ENCODE peak calls at places on chromosomes 11 and 22, in six cellular contexts. M is mesenchymal stem cell, Q is colonic mucosa, F is brain microvascular endothelial cell, D is upper lobe of right lung, I is small intestine. U is an unnamed sample.

GRCh38 chr11:820655-821512 is 2.2 kb downstream of the PNPLA2 start:
- DNase-seq in M (peak), Q (peak), F (no peak), D (peak), I (peak), U (no peak)

GRCh38 chr11:111301004-111301839 is 2.9 kb downstream of the POU2AF3 start:
- DNase-seq in M (no peak), Q (peak), F (no peak), D (no peak), I (no peak), U (no peak)

GRCh38 chr22:36325163-36326031 is 62.4 kb downstream of the MYH9 start:
- DNase-seq in M (peak), Q (peak), F (peak), D (peak), I (peak), U (peak)

GRCh38 chr11:132531921-132532320 is 1000.4 kb downstream of the OPCML start:
- DNase-seq in M (no peak), Q (no peak), F (peak), D (no peak), I (no peak), U (no peak)

GRCh38 chr11:100578966-100579365 is 108.1 kb upstream of the ARHGAP42 start:
- DNase-seq in M (peak), Q (no peak), F (peak), D (no peak), I (no peak), U (no peak)

GRCh38 chr11:25562417-25562816 is 769.5 kb upstream of the ANO3 start:
- DNase-seq in M (no peak), Q (no peak), F (no peak), D (no peak), I (no peak), U (no peak)

GRCh38 chr22:36196254-36197064 is 5.2 kb downstream of the APOL4 start:
- DNase-seq in M (no peak), Q (no peak), F (no peak), D (no peak), I (peak), U (no peak)

GRCh38 chr11:34977039-34977906 is 60.9 kb downstream of the PDHX start:
- DNase-seq in M (peak), Q (no peak), F (peak), D (no peak), I (no peak), U (no peak)

GRCh38 chr22:25745341-25746011 is 3.5 kb downstream of the MYO18B start:
- DNase-seq in M (peak), Q (no peak), F (peak), D (no peak), I (no peak), U (no peak)

GRCh38 chr11:116481126-116481644 is 291.6 kb downstream of the BUD13 start:
- DNase-seq in M (no peak), Q (no peak), F (no peak), D (no peak), I (no peak), U (no peak)

GRCh38 chr11:102517670-102518069 is 12.9 kb downstream of the MMP7 start:
- DNase-seq in M (no peak), Q (no peak), F (no peak), D (no peak), I (no peak), U (no peak)

GRCh38 chr11:24880962-24881361 is 384.1 kb downstream of the LUZP2 start:
- DNase-seq in M (no peak), Q (no peak), F (no peak), D (no peak), I (no peak), U (no peak)

GRCh38 chr11:90220391-90220790 is 2.5 kb downstream of the CHORDC1 start:
- DNase-seq in M (peak), Q (no peak), F (peak), D (no peak), I (no peak), U (peak)

GRCh38 chr11:95531116-95531515 is 258.5 kb downstream of the FAM76B start:
- DNase-seq in M (peak), Q (no peak), F (no peak), D (no peak), I (no peak), U (no peak)

GRCh38 chr11:68439355-68440065 is 21.0 kb upstream of the PPP6R3 start:
- DNase-seq in M (no peak), Q (no peak), F (no peak), D (no peak), I (no peak), U (no peak)

GRCh38 chr11:92329137-92329536 is 104.5 kb downstream of the FAT3 start:
- DNase-seq in M (no peak), Q (no peak), F (no peak), D (no peak), I (no peak), U (no peak)

GRCh38 chr11:11148104-11148509 is 204.9 kb downstream of the CSNK2A3 start:
- DNase-seq in M (peak), Q (no peak), F (peak), D (peak), I (peak), U (peak)

GRCh38 chr11:129740877-129741276 is 74.8 kb upstream of the TMEM45B start:
- DNase-seq in M (no peak), Q (no peak), F (no peak), D (no peak), I (no peak), U (no peak)

GRCh38 chr11:7549681-7550080 is 35.9 kb downstream of the PPFIBP2 start:
- DNase-seq in M (no peak), Q (no peak), F (no peak), D (no peak), I (no peak), U (no peak)

GRCh38 chr11:112658521-112658920 is 302.7 kb upstream of the NCAM1 start:
- DNase-seq in M (no peak), Q (no peak), F (no peak), D (no peak), I (no peak), U (no peak)

GRCh38 chr11:30878400-30878799 is 292.2 kb upstream of the MPPED2 start:
- DNase-seq in M (no peak), Q (no peak), F (no peak), D (no peak), I (no peak), U (no peak)

GRCh38 chr11:60871378-60872061 is 4.2 kb downstream of the ZP1 start:
- DNase-seq in M (peak), Q (no peak), F (peak), D (peak), I (no peak), U (peak)

GRCh38 chr11:96356837-96357236 is 13.8 kb upstream of the MAML2 start:
- DNase-seq in M (no peak), Q (no peak), F (no peak), D (no peak), I (no peak), U (no peak)

GRCh38 chr22:43227231-43227630 is 40.3 kb upstream of the TTLL12 start:
- DNase-seq in M (no peak), Q (no peak), F (peak), D (no peak), I (no peak), U (no peak)

GRCh38 chr11:94767701-94768601 is at the start of gene AMOTL1:
- DNase-seq in M (peak), Q (peak), F (peak), D (peak), I (peak), U (peak)

GRCh38 chr11:124086447-124086846 is 28.8 kb upstream of the VWA5A start:
- DNase-seq in M (no peak), Q (no peak), F (no peak), D (no peak), I (peak), U (no peak)

GRCh38 chr11:35812850-35813249 is 131.0 kb upstream of the LDLRAD3 start:
- DNase-seq in M (no peak), Q (no peak), F (no peak), D (no peak), I (no peak), U (no peak)

GRCh38 chr11:68969386-68969785 is 11.4 kb downstream of the MRGPRD start:
- DNase-seq in M (no peak), Q (no peak), F (no peak), D (peak), I (no peak), U (no peak)

GRCh38 chr11:13944016-13944415 is 18.5 kb upstream of the SPON1 start:
- DNase-seq in M (no peak), Q (no peak), F (no peak), D (no peak), I (no peak), U (no peak)

DNA sequence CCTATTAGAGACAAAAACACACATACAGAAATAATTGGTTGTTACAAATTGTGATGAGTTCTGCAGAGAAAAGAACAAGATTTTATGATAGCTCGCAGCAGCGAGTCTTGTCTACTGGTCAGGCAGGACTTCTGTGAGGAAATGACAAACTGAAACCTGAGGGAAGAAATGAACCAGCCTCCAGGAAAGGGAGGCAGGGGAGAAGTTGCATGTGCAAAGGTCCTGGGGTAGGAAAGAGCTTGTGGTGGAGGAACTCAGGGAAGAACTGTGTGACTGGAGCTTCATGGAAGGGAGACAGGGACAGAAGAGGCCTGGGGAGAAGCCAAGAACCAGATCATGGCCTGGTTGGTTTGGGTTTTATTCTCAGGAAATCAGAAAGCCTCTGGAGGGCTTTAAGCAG is 9.2 kb upstream of the RAB1B start:
- DNase-seq in M (no peak), Q (no peak), F (no peak), D (no peak), I (no peak), U (no peak)
- H3K4me3 ChIP-seq in M (no peak), Q (no peak), F (no peak), D (no peak), I (no peak), U (no peak)

GRCh38 chr11:114036958-114037357 is 22.6 kb upstream of the ZBTB16 start:
- DNase-seq in M (no peak), Q (no peak), F (no peak), D (no peak), I (no peak), U (no peak)

GRCh38 chr11:114039551-114039950 is 20.0 kb upstream of the ZBTB16 start:
- DNase-seq in M (peak), Q (no peak), F (no peak), D (no peak), I (no peak), U (no peak)

GRCh38 chr11:114033572-114033971 is 25.9 kb upstream of the ZBTB16 start:
- DNase-seq in M (no peak), Q (no peak), F (no peak), D (no peak), I (no peak), U (no peak)

GRCh38 chr11:114034956-114035355 is 24.6 kb upstream of the ZBTB16 start:
- DNase-seq in M (no peak), Q (no peak), F (no peak), D (no peak), I (no peak), U (no peak)

GRCh38 chr11:114036156-114036811 is 23.2 kb upstream of the ZBTB16 start:
- DNase-seq in M (peak), Q (peak), F (no peak), D (peak), I (peak), U (no peak)
- H3K4me3 ChIP-seq in M (peak), Q (peak), F (peak), D (peak), I (peak), U (peak)

DNA sequence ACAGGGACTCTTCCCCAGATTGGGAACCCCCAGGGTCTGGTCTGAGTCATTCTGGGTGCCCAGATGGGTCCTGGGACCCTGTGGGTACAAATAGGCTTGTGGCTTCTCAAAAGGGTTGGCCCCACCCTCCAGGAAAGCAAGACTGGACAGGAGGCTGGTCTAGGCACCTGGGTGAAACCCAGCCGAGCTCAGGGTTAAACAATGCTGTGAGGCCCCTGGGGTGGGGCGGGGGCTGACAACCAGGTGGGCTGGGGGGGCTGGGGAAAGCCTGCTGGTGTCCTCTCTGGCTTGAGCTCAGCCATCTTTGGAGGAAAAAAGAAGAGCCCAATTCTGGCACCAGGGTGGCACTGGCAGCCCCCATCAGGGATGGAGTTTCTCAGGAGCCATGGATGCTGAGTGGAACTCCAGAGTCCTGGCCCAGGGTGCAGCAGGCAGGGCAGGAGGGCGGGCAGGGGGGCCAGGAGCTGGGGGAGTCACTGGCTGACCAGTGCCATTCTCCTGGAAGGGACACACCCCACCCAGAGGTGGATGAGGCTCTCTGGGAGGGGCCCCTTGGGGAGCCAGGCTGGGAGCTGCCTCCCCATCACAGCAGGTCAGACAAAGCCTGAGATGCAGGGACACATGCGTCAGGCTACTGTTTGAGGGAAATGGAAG is 1.1 kb downstream of the SEPTIN5 start:
- DNase-seq in M (no peak), Q (no peak), F (no peak), D (no peak), I (no peak), U (no peak)
- H3K4me3 ChIP-seq in M (no peak), Q (no peak), F (peak), D (no peak), I (no peak), U (peak)

GRCh38 chr11:65541093-65542010 is 16.5 kb downstream of the SCYL1 start:
- DNase-seq in M (no peak), Q (no peak), F (no peak), D (no peak), I (no peak), U (no peak)
- H3K4me3 ChIP-seq in M (peak), Q (peak), F (peak), D (peak), I (peak), U (peak)

GRCh38 chr22:50061824-50062355 is 3.8 kb upstream of the TTLL8 start:
- DNase-seq in M (no peak), Q (no peak), F (no peak), D (no peak), I (no peak), U (no peak)

GRCh38 chr22:50061141-50061823 is 3.2 kb upstream of the TTLL8 start:
- DNase-seq in M (no peak), Q (no peak), F (no peak), D (no peak), I (no peak), U (no peak)

GRCh38 chr22:50059881-50060262 is 1.8 kb upstream of the TTLL8 start:
- DNase-seq in M (no peak), Q (no peak), F (no peak), D (no peak), I (no peak), U (no peak)

GRCh38 chr22:50059185-50059880 is 1.2 kb upstream of the TTLL8 start:
- DNase-seq in M (peak), Q (no peak), F (peak), D (no peak), I (no peak), U (no peak)

DNA sequence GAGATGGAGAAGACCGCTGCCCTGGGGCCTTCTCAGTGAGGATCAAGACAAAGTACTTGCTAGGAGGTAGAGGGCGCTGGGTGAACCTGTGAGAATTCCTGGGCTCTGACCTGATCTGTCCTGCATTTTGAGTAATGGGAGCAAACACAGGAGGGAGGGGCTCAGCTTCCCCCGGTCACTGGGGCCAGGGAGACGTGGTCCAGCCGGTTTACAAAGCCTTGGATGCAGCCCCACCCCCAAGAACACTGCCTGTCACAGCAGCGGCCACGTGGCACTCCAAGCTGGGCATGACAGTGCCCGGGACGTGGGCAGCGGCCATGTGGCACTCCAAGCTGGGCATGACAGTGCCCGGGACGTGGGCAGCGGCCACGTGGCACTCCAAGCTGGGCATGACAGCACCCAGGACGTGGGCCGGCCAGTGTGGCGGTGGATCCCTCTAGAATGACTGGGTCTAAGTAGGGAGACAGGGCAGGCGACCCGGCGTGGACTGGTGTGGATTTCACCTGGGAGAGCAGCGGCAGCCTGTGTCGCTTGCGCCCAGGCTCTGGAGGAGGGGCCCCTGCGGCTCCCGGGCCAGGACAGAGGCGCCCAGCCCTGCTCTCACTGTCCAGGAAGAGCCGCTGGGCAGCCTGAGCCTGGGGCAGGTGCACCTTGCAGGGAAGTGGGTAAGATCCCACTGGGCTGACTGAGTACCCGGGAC is 2.5 kb upstream of the TTLL8 start:
- DNase-seq in M (no peak), Q (no peak), F (no peak), D (no peak), I (no peak), U (no peak)
- H3K4me3 ChIP-seq in M (no peak), Q (no peak), F (no peak), D (no peak), I (no peak), U (no peak)

DNA sequence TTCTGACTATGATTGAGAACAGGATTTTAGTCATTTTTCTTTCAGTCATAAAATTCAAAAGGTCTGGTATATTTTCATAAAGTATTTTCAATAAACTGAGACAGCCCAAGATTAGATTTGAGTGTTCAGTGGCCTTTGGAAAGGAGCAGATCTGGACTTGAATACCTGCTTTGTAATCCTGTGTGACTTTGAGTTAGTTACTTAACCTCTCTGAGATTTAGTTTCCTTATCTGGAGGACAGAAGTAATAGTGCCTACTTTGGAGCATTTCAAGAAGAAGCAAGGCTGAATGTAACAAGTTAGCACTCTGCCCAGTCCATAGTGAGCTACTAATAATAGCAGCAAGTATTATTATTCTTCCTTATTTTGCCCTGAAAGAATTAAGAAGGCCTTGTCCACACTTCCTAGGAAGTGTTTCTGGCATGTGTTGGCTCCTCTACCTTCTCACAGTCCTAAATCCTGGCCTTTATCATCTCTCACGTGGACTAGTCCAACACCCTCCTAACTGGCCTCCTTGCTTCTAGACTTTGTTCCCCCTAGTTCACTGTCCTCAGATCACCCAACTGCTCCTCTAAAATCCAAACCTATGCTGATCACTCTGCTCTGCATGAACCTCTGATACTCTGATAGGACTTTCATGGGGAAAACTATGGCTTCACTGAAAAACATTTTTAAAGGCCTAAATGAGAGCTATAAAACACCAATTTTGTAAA is 115.8 kb downstream of the PLEKHA7 start:
- DNase-seq in M (no peak), Q (no peak), F (no peak), D (no peak), I (peak), U (no peak)
- H3K4me3 ChIP-seq in M (no peak), Q (no peak), F (no peak), D (no peak), I (no peak), U (no peak)

DNA sequence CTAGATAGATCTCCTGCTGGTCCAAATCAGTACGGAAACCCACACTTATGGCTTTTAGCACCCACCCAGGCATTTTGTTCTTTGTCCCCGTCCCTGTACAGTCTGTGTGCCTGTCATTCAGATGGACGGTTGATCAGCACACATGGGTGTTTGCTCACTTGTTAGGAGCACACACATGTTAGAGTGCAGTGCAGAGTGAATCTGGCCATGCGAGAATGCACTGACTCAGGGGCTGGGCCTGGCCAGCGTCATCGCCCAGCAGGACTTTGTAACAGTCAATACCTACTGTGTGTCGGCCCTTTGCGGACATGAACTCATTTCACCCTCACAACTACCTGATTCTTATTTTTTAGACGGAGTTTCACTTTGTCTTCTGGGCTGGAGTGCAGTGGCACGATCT is 3.4 kb downstream of the RPS6KA4 start:
- DNase-seq in M (no peak), Q (no peak), F (no peak), D (no peak), I (no peak), U (no peak)
- H3K4me3 ChIP-seq in M (no peak), Q (no peak), F (no peak), D (no peak), I (no peak), U (no peak)

GRCh38 chr11:64000026-64000739 is 13.9 kb downstream of the OTUB1 start:
- DNase-seq in M (peak), Q (peak), F (peak), D (peak), I (peak), U (no peak)
- H3K4me3 ChIP-seq in M (peak), Q (peak), F (no peak), D (peak), I (peak), U (peak)

GRCh38 chr22:30829901-30830550 is 135.4 kb downstream of the OSBP2 start:
- DNase-seq in M (no peak), Q (no peak), F (peak), D (peak), I (no peak), U (peak)

GRCh38 chr22:30832407-30832987 is 136.1 kb downstream of the MORC2 start:
- DNase-seq in M (no peak), Q (no peak), F (no peak), D (no peak), I (no peak), U (no peak)

GRCh38 chr22:30828187-30829155 is 133.8 kb downstream of the OSBP2 start:
- DNase-seq in M (no peak), Q (no peak), F (no peak), D (peak), I (no peak), U (no peak)

GRCh38 chr22:30833328-30833727 is 135.2 kb downstream of the MORC2 start:
- DNase-seq in M (no peak), Q (no peak), F (no peak), D (no peak), I (peak), U (no peak)

GRCh38 chr22:30830907-30831306 is 136.2 kb downstream of the OSBP2 start:
- DNase-seq in M (no peak), Q (peak), F (peak), D (no peak), I (peak), U (peak)
- H3K4me3 ChIP-seq in M (no peak), Q (no peak), F (no peak), D (no peak), I (no peak), U (no peak)

U was measured in skeletal muscle cell.